ENCODE peak calls at places on chromosomes 2 and 18, in four cellular contexts. One of them, this sample, is unnamed.

GRCh38 chr2:138846216-138846821 is 66.1 kb upstream of the NXPH2 start:
- DNase-seq in choroid plexus epithelial cell: peak
- DNase-seq in adrenal gland: no peak
- DNase-seq in epithelial cell of esophagus: peak
- DNase-seq in this sample: no peak

GRCh38 chr2:98734157-98734556 is 3.2 kb upstream of the MGAT4A start:
- DNase-seq in choroid plexus epithelial cell: no peak
- DNase-seq in adrenal gland: no peak
- DNase-seq in epithelial cell of esophagus: no peak
- DNase-seq in this sample: no peak

GRCh38 chr2:100228415-100228814 is 86.0 kb upstream of the AFF3 start:
- DNase-seq in choroid plexus epithelial cell: no peak
- DNase-seq in adrenal gland: no peak
- DNase-seq in epithelial cell of esophagus: no peak
- DNase-seq in this sample: no peak

GRCh38 chr2:120986898-120987650 is 251.4 kb downstream of the GLI2 start:
- DNase-seq in choroid plexus epithelial cell: no peak
- DNase-seq in adrenal gland: no peak
- DNase-seq in epithelial cell of esophagus: no peak
- DNase-seq in this sample: no peak

GRCh38 chr2:16615687-16616615 is 49.7 kb downstream of the CYRIA start:
- DNase-seq in choroid plexus epithelial cell: no peak
- DNase-seq in adrenal gland: no peak
- DNase-seq in epithelial cell of esophagus: no peak
- DNase-seq in this sample: no peak

GRCh38 chr2:236114959-236115358 is 53.2 kb downstream of the GBX2 start:
- DNase-seq in choroid plexus epithelial cell: no peak
- DNase-seq in adrenal gland: no peak
- DNase-seq in epithelial cell of esophagus: no peak
- DNase-seq in this sample: no peak

GRCh38 chr2:36058953-36059352 is 296.6 kb upstream of the CRIM1 start:
- DNase-seq in choroid plexus epithelial cell: no peak
- DNase-seq in adrenal gland: no peak
- DNase-seq in epithelial cell of esophagus: peak
- DNase-seq in this sample: no peak

GRCh38 chr18:76874643-76875389 is 52.5 kb downstream of the ZNF236 start:
- DNase-seq in choroid plexus epithelial cell: no peak
- DNase-seq in adrenal gland: no peak
- DNase-seq in epithelial cell of esophagus: peak
- DNase-seq in this sample: no peak

GRCh38 chr2:64955467-64955866 is 33.7 kb upstream of the SLC1A4 start:
- DNase-seq in choroid plexus epithelial cell: no peak
- DNase-seq in adrenal gland: no peak
- DNase-seq in epithelial cell of esophagus: no peak
- DNase-seq in this sample: no peak

GRCh38 chr2:11764359-11764758 is 17.9 kb downstream of the LPIN1 start:
- DNase-seq in choroid plexus epithelial cell: no peak
- DNase-seq in adrenal gland: peak
- DNase-seq in epithelial cell of esophagus: no peak
- DNase-seq in this sample: no peak

GRCh38 chr2:37985333-37985732 is 60.2 kb downstream of the RMDN2 start:
- DNase-seq in choroid plexus epithelial cell: peak
- DNase-seq in adrenal gland: no peak
- DNase-seq in epithelial cell of esophagus: peak
- DNase-seq in this sample: peak

GRCh38 chr2:138609446-138609845 is 107.9 kb downstream of the SPOPL start:
- DNase-seq in choroid plexus epithelial cell: no peak
- DNase-seq in adrenal gland: no peak
- DNase-seq in epithelial cell of esophagus: peak
- DNase-seq in this sample: no peak

GRCh38 chr18:50207722-50208121 is 12.8 kb upstream of the MYO5B start:
- DNase-seq in choroid plexus epithelial cell: no peak
- DNase-seq in adrenal gland: no peak
- DNase-seq in epithelial cell of esophagus: no peak
- DNase-seq in this sample: no peak

GRCh38 chr2:102848366-102848839 is 86.6 kb downstream of the TMEM182 start:
- DNase-seq in choroid plexus epithelial cell: peak
- DNase-seq in adrenal gland: peak
- DNase-seq in epithelial cell of esophagus: peak
- DNase-seq in this sample: peak

GRCh38 chr2:48558436-48558835 is 28.5 kb downstream of the STON1 start:
- DNase-seq in choroid plexus epithelial cell: no peak
- DNase-seq in adrenal gland: no peak
- DNase-seq in epithelial cell of esophagus: no peak
- DNase-seq in this sample: no peak

GRCh38 chr2:109527846-109528705 is 85.7 kb downstream of the SEPTIN10 start:
- DNase-seq in choroid plexus epithelial cell: no peak
- DNase-seq in adrenal gland: no peak
- DNase-seq in epithelial cell of esophagus: no peak
- DNase-seq in this sample: no peak

GRCh38 chr2:159152119-159152778 is 134.3 kb downstream of the WDSUB1 start:
- DNase-seq in choroid plexus epithelial cell: no peak
- DNase-seq in adrenal gland: no peak
- DNase-seq in epithelial cell of esophagus: no peak
- DNase-seq in this sample: no peak

GRCh38 chr2:241794250-241794823 is 14.7 kb upstream of the NEU4 start:
- DNase-seq in choroid plexus epithelial cell: no peak
- DNase-seq in adrenal gland: no peak
- DNase-seq in epithelial cell of esophagus: no peak
- DNase-seq in this sample: no peak

GRCh38 chr2:197368412-197368811 is 57.8 kb upstream of the ANKRD44 start:
- DNase-seq in choroid plexus epithelial cell: no peak
- DNase-seq in adrenal gland: no peak
- DNase-seq in epithelial cell of esophagus: no peak
- DNase-seq in this sample: no peak

GRCh38 chr2:1572638-1573037 is 159.4 kb downstream of the TPO start:
- DNase-seq in choroid plexus epithelial cell: peak
- DNase-seq in adrenal gland: no peak
- DNase-seq in epithelial cell of esophagus: peak
- DNase-seq in this sample: peak

GRCh38 chr2:114745700-114746099 is 303.3 kb downstream of the DPP10 start:
- DNase-seq in choroid plexus epithelial cell: no peak
- DNase-seq in adrenal gland: no peak
- DNase-seq in epithelial cell of esophagus: no peak
- DNase-seq in this sample: no peak

GRCh38 chr2:63668000-63668399 is 79.2 kb downstream of the MDH1 start:
- DNase-seq in choroid plexus epithelial cell: no peak
- DNase-seq in adrenal gland: no peak
- DNase-seq in epithelial cell of esophagus: no peak
- DNase-seq in this sample: no peak

GRCh38 chr2:68693947-68694346 is 40.7 kb upstream of the ARHGAP25 start:
- DNase-seq in choroid plexus epithelial cell: no peak
- DNase-seq in adrenal gland: no peak
- DNase-seq in epithelial cell of esophagus: no peak
- DNase-seq in this sample: no peak

GRCh38 chr2:68689553-68690537 is 44.8 kb upstream of the ARHGAP25 start:
- DNase-seq in choroid plexus epithelial cell: no peak
- DNase-seq in adrenal gland: no peak
- DNase-seq in epithelial cell of esophagus: no peak
- DNase-seq in this sample: no peak

GRCh38 chr2:68687018-68687417 is 43.6 kb downstream of the PROKR1 start:
- DNase-seq in choroid plexus epithelial cell: no peak
- DNase-seq in adrenal gland: no peak
- DNase-seq in epithelial cell of esophagus: no peak
- DNase-seq in this sample: no peak

GRCh38 chr2:68692511-68692910 is 42.1 kb upstream of the ARHGAP25 start:
- DNase-seq in choroid plexus epithelial cell: no peak
- DNase-seq in adrenal gland: no peak
- DNase-seq in epithelial cell of esophagus: no peak
- DNase-seq in this sample: no peak

GRCh38 chr2:68690851-68691250 is 43.8 kb upstream of the ARHGAP25 start:
- DNase-seq in choroid plexus epithelial cell: no peak
- DNase-seq in adrenal gland: no peak
- DNase-seq in epithelial cell of esophagus: no peak
- DNase-seq in this sample: no peak
- H3K4me3 ChIP-seq in choroid plexus epithelial cell: no peak
- H3K4me3 ChIP-seq in adrenal gland: no peak
- H3K4me3 ChIP-seq in epithelial cell of esophagus: no peak
- H3K4me3 ChIP-seq in this sample: no peak

GRCh38 chr18:46942646-46943045 is 25.2 kb downstream of the KATNAL2 start:
- DNase-seq in choroid plexus epithelial cell: no peak
- DNase-seq in adrenal gland: no peak
- DNase-seq in epithelial cell of esophagus: no peak
- DNase-seq in this sample: no peak
- H3K4me3 ChIP-seq in choroid plexus epithelial cell: no peak
- H3K4me3 ChIP-seq in adrenal gland: no peak
- H3K4me3 ChIP-seq in epithelial cell of esophagus: no peak
- H3K4me3 ChIP-seq in this sample: no peak

GRCh38 chr2:234960091-234961088 is 8.6 kb downstream of the SH3BP4 start:
- DNase-seq in choroid plexus epithelial cell: no peak
- DNase-seq in adrenal gland: no peak
- DNase-seq in epithelial cell of esophagus: no peak
- DNase-seq in this sample: no peak
- H3K4me3 ChIP-seq in choroid plexus epithelial cell: no peak
- H3K4me3 ChIP-seq in adrenal gland: no peak
- H3K4me3 ChIP-seq in epithelial cell of esophagus: no peak
- H3K4me3 ChIP-seq in this sample: no peak

DNA sequence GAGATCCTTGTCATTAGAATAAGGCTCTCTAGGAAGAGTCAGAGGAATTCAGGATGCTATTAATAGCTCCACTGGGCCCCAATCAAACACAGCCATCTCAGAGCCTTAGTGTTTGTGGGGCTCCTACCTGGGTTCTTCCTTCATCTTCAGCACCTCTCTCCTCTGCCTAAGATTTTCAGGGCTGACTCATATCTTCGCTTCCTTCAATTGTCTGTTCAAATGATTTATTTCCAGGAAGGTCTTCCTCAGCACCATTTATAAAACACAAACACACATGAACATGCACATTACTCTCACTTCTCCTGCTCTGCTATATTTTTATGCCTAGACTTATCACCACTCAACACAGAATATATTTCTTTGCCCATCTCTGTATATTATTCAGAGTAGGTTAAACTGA is 119.5 kb downstream of the COL6A3 start:
- DNase-seq in choroid plexus epithelial cell: no peak
- DNase-seq in adrenal gland: no peak
- DNase-seq in epithelial cell of esophagus: no peak
- DNase-seq in this sample: no peak
- H3K4me3 ChIP-seq in choroid plexus epithelial cell: no peak
- H3K4me3 ChIP-seq in adrenal gland: no peak
- H3K4me3 ChIP-seq in epithelial cell of esophagus: no peak
- H3K4me3 ChIP-seq in this sample: no peak

GRCh38 chr18:13543144-13543543 is 183.2 kb downstream of the FAM210A start:
- DNase-seq in choroid plexus epithelial cell: no peak
- DNase-seq in adrenal gland: no peak
- DNase-seq in epithelial cell of esophagus: no peak
- DNase-seq in this sample: no peak
- H3K4me3 ChIP-seq in choroid plexus epithelial cell: no peak
- H3K4me3 ChIP-seq in adrenal gland: no peak
- H3K4me3 ChIP-seq in epithelial cell of esophagus: no peak
- H3K4me3 ChIP-seq in this sample: no peak

GRCh38 chr2:237497009-237497819 is 10.2 kb downstream of the MLPH start:
- DNase-seq in choroid plexus epithelial cell: no peak
- DNase-seq in adrenal gland: no peak
- DNase-seq in epithelial cell of esophagus: no peak
- DNase-seq in this sample: no peak

GRCh38 chr2:237498341-237498740 is 11.3 kb downstream of the MLPH start:
- DNase-seq in choroid plexus epithelial cell: no peak
- DNase-seq in adrenal gland: no peak
- DNase-seq in epithelial cell of esophagus: no peak
- DNase-seq in this sample: no peak

GRCh38 chr2:237497820-237498128 is 10.7 kb downstream of the MLPH start:
- DNase-seq in choroid plexus epithelial cell: peak
- DNase-seq in adrenal gland: no peak
- DNase-seq in epithelial cell of esophagus: no peak
- DNase-seq in this sample: peak

GRCh38 chr2:237495521-237496117 is 8.6 kb downstream of the MLPH start:
- DNase-seq in choroid plexus epithelial cell: no peak
- DNase-seq in adrenal gland: no peak
- DNase-seq in epithelial cell of esophagus: no peak
- DNase-seq in this sample: no peak

DNA sequence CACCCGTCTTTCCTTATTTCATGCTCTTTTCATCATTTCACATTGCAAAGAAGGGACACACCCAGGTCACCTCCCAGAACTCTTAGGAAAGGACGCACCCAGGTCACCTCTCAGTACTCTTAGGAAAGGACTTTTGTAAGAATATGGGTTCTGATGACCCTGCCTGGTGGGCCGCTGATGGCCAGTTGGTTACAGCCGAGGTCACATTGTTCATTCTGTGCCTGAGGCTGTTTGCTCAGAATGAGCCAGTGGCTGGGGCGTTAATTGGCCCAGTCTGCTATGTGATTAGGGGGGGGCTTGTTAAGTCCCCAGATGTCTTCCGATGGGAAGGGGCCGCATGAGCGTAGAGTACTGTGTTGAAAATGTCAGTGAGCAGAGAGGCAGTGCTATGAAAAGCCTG is 9.4 kb downstream of the MLPH start:
- DNase-seq in choroid plexus epithelial cell: no peak
- DNase-seq in adrenal gland: no peak
- DNase-seq in epithelial cell of esophagus: no peak
- DNase-seq in this sample: no peak
- H3K4me3 ChIP-seq in choroid plexus epithelial cell: no peak
- H3K4me3 ChIP-seq in adrenal gland: no peak
- H3K4me3 ChIP-seq in epithelial cell of esophagus: no peak
- H3K4me3 ChIP-seq in this sample: no peak

GRCh38 chr18:49174478-49174877 is 223.7 kb upstream of the SMAD7 start:
- DNase-seq in choroid plexus epithelial cell: peak
- DNase-seq in adrenal gland: no peak
- DNase-seq in epithelial cell of esophagus: peak
- DNase-seq in this sample: peak
- H3K4me3 ChIP-seq in choroid plexus epithelial cell: no peak
- H3K4me3 ChIP-seq in adrenal gland: no peak
- H3K4me3 ChIP-seq in epithelial cell of esophagus: no peak
- H3K4me3 ChIP-seq in this sample: no peak

GRCh38 chr2:240560480-240561324 is 545 bp downstream of the DUSP28 start:
- DNase-seq in choroid plexus epithelial cell: peak
- DNase-seq in adrenal gland: peak
- DNase-seq in epithelial cell of esophagus: peak
- DNase-seq in this sample: peak

GRCh38 chr2:240559271-240559670 is 886 bp upstream of the DUSP28 start:
- DNase-seq in choroid plexus epithelial cell: no peak
- DNase-seq in adrenal gland: no peak
- DNase-seq in epithelial cell of esophagus: no peak
- DNase-seq in this sample: no peak

GRCh38 chr2:240564191-240564570 is 4.0 kb downstream of the DUSP28 start:
- DNase-seq in choroid plexus epithelial cell: no peak
- DNase-seq in adrenal gland: no peak
- DNase-seq in epithelial cell of esophagus: no peak
- DNase-seq in this sample: no peak

GRCh38 chr2:240560084-240560479 is at the start of gene DUSP28:
- DNase-seq in choroid plexus epithelial cell: peak
- DNase-seq in adrenal gland: peak
- DNase-seq in epithelial cell of esophagus: peak
- DNase-seq in this sample: peak

GRCh38 chr2:240561325-240561971 is 1.3 kb downstream of the DUSP28 start:
- DNase-seq in choroid plexus epithelial cell: peak
- DNase-seq in adrenal gland: no peak
- DNase-seq in epithelial cell of esophagus: peak
- DNase-seq in this sample: peak
- H3K4me3 ChIP-seq in choroid plexus epithelial cell: peak
- H3K4me3 ChIP-seq in adrenal gland: peak
- H3K4me3 ChIP-seq in epithelial cell of esophagus: peak
- H3K4me3 ChIP-seq in this sample: peak

GRCh38 chr2:153477641-153478288 is 797 bp downstream of the RPRM start:
- DNase-seq in choroid plexus epithelial cell: no peak
- DNase-seq in adrenal gland: peak
- DNase-seq in epithelial cell of esophagus: no peak
- DNase-seq in this sample: no peak
- H3K4me3 ChIP-seq in choroid plexus epithelial cell: no peak
- H3K4me3 ChIP-seq in adrenal gland: peak
- H3K4me3 ChIP-seq in epithelial cell of esophagus: peak
- H3K4me3 ChIP-seq in this sample: peak